ENCODE peak calls at places on chromosomes 5 and 9, in seven cellular contexts. X, T, R, L, H, K and Q are unnamed samples.

GRCh38 chr5:961002-961710 is 47.4 kb upstream of the NKD2 start:
- DNase-seq in X (no peak), T (no peak), R (no peak), L (no peak), H (no peak), K (peak), Q (no peak)

GRCh38 chr5:59058237-59058636 is 475.4 kb downstream of the RAB3C start:
- DNase-seq in X (no peak), T (no peak), R (no peak), L (no peak), H (no peak), K (no peak), Q (no peak)

GRCh38 chr5:38060354-38060753 is 198.0 kb upstream of the EGFLAM start:
- DNase-seq in X (peak), T (peak), R (peak), L (no peak), H (peak), K (no peak), Q (no peak)

GRCh38 chr9:110638381-110638954 is 30.1 kb upstream of the MUSK start:
- DNase-seq in X (peak), T (peak), R (peak), L (no peak), H (no peak), K (no peak), Q (no peak)

GRCh38 chr5:177382423-177383029 is 1.7 kb upstream of the SLC34A1 start:
- DNase-seq in X (peak), T (peak), R (peak), L (no peak), H (no peak), K (no peak), Q (no peak)

GRCh38 chr9:7676757-7677156 is 122.8 kb downstream of the DMAC1 start:
- DNase-seq in X (no peak), T (no peak), R (no peak), L (no peak), H (no peak), K (no peak), Q (no peak)

GRCh38 chr5:154385236-154385512 is 60.6 kb upstream of the SAP30L start:
- DNase-seq in X (no peak), T (no peak), R (no peak), L (no peak), H (no peak), K (no peak), Q (no peak)

GRCh38 chr5:17694401-17694800 is 60.1 kb downstream of the TAF11L14 start:
- DNase-seq in X (no peak), T (peak), R (no peak), L (no peak), H (no peak), K (no peak), Q (no peak)

GRCh38 chr5:142915840-142916424 is 145.8 kb downstream of the ARHGAP26 start:
- DNase-seq in X (peak), T (peak), R (peak), L (peak), H (peak), K (no peak), Q (peak)

GRCh38 chr5:80275347-80275746 is 19.5 kb upstream of the SERINC5 start:
- DNase-seq in X (peak), T (peak), R (peak), L (no peak), H (peak), K (no peak), Q (no peak)

GRCh38 chr5:79235578-79236363 is at the start of gene JMY:
- DNase-seq in X (peak), T (peak), R (peak), L (peak), H (peak), K (peak), Q (peak)

GRCh38 chr9:34463098-34463900 is 4.7 kb downstream of the DNAI1 start:
- DNase-seq in X (peak), T (peak), R (peak), L (no peak), H (peak), K (no peak), Q (no peak)

GRCh38 chr9:98992885-98993569 is 49.3 kb downstream of the COL15A1 start:
- DNase-seq in X (no peak), T (no peak), R (no peak), L (no peak), H (no peak), K (no peak), Q (no peak)

GRCh38 chr5:160466889-160467554 is 45.4 kb downstream of the PTTG1 start:
- DNase-seq in X (no peak), T (no peak), R (peak), L (no peak), H (peak), K (peak), Q (no peak)

GRCh38 chr9:33750307-33750838 is 45.0 kb upstream of the PRSS3 start:
- DNase-seq in X (peak), T (no peak), R (no peak), L (no peak), H (peak), K (no peak), Q (no peak)

GRCh38 chr5:137629646-137630045 is 106.2 kb downstream of the KLHL3 start:
- DNase-seq in X (peak), T (peak), R (peak), L (peak), H (peak), K (peak), Q (peak)

GRCh38 chr5:162163663-162164062 is 96.1 kb downstream of the GABRG2 start:
- DNase-seq in X (no peak), T (no peak), R (no peak), L (no peak), H (no peak), K (no peak), Q (no peak)

GRCh38 chr9:128729302-128729701 is 5.4 kb upstream of the ZDHHC12 start:
- DNase-seq in X (no peak), T (no peak), R (no peak), L (no peak), H (no peak), K (no peak), Q (no peak)

GRCh38 chr9:134418986-134419683 is 92.9 kb downstream of the RXRA start:
- DNase-seq in X (no peak), T (no peak), R (no peak), L (no peak), H (no peak), K (no peak), Q (no peak)

GRCh38 chr9:93108301-93109041 is 12.5 kb downstream of the CARD19 start:
- DNase-seq in X (no peak), T (no peak), R (no peak), L (no peak), H (no peak), K (no peak), Q (no peak)

GRCh38 chr9:75390951-75391350 is 302.6 kb downstream of the OSTF1 start:
- DNase-seq in X (no peak), T (no peak), R (no peak), L (no peak), H (peak), K (no peak), Q (no peak)

GRCh38 chr9:99905833-99906402 is 536 bp upstream of the STX17 start:
- DNase-seq in X (peak), T (peak), R (no peak), L (no peak), H (peak), K (no peak), Q (no peak)

GRCh38 chr5:10528056-10528816 is 35.6 kb upstream of the ANKRD33B start:
- DNase-seq in X (peak), T (peak), R (peak), L (no peak), H (peak), K (no peak), Q (no peak)

GRCh38 chr9:14087576-14087975 is 226.4 kb downstream of the NFIB start:
- DNase-seq in X (no peak), T (no peak), R (no peak), L (no peak), H (no peak), K (no peak), Q (no peak)

GRCh38 chr9:96769989-96770388 is 7.9 kb downstream of the ZNF510 start:
- DNase-seq in X (no peak), T (no peak), R (no peak), L (no peak), H (no peak), K (no peak), Q (no peak)

GRCh38 chr9:83200531-83200930 is 137.6 kb upstream of the RASEF start:
- DNase-seq in X (no peak), T (no peak), R (no peak), L (no peak), H (no peak), K (no peak), Q (no peak)

GRCh38 chr9:83198336-83198735 is 135.4 kb upstream of the RASEF start:
- DNase-seq in X (no peak), T (no peak), R (no peak), L (no peak), H (no peak), K (no peak), Q (no peak)

GRCh38 chr9:83208065-83208850 is 145.3 kb upstream of the RASEF start:
- DNase-seq in X (no peak), T (no peak), R (no peak), L (no peak), H (peak), K (no peak), Q (no peak)

GRCh38 chr9:83199240-83199639 is 136.3 kb upstream of the RASEF start:
- DNase-seq in X (peak), T (peak), R (peak), L (peak), H (peak), K (peak), Q (no peak)

GRCh38 chr9:83204047-83204446 is 141.1 kb upstream of the RASEF start:
- DNase-seq in X (no peak), T (no peak), R (no peak), L (no peak), H (no peak), K (no peak), Q (no peak)
- TF ChIP-seq CTCF in X (no peak), T (no peak), R (no peak), L (no peak), H (no peak), K (peak), Q (no peak)

GRCh38 chr5:107389130-107389553 is 281.6 kb downstream of the EFNA5 start:
- DNase-seq in X (peak), T (peak), R (peak), L (no peak), H (peak), K (no peak), Q (peak)
- TF ChIP-seq CTCF in X (peak), T (no peak), R (no peak), L (no peak), H (peak), K (peak), Q (no peak)

DNA sequence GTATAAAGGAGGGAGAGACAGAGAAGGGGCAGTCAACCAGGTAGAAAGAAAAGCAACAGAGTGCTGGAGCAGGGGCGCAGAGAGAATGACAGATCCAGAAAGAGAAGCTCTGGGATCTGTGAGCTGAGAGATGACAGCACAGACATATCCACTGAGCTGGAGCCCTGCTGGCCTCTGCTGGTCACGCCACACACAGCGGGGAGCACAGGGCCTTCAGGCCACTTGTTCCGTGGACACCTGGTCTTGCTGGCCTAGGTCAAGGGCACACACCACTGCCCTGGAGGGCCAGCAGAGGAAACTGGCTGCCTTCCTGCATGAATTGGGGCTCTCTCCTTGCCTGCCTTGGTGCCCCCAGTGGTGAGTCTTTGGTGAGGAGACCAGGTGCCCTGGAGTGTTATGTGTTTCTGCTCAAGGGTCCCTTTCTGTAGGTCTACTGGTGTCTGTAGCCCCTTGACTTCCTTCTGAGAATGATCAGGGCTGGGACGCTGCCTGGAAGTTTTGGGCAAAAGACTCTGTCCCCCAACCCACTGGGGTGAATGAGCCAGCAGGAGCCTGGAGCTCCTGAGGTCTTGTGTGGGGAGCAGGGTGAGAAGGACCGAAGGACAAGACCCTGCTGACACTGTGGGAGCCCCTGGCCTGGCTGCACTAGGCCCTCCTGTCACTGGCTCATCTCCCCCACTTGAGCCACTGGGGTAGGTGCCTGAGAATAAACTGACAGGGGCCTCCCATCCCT is 59.2 kb upstream of the ADAMTS2 start:
- DNase-seq in X (peak), T (peak), R (peak), L (no peak), H (no peak), K (no peak), Q (no peak)
- TF ChIP-seq CTCF in X (peak), T (peak), R (peak), L (peak), H (peak), K (peak), Q (no peak)

GRCh38 chr5:136064510-136064909 is 35.7 kb downstream of the TGFBI start:
- DNase-seq in X (no peak), T (no peak), R (no peak), L (no peak), H (peak), K (no peak), Q (no peak)
- TF ChIP-seq CTCF in X (peak), T (peak), R (peak), L (no peak), H (no peak), K (peak), Q (no peak)

GRCh38 chr9:130088056-130088455 is 34.4 kb downstream of the GPR107 start:
- DNase-seq in X (no peak), T (no peak), R (no peak), L (no peak), H (no peak), K (no peak), Q (no peak)

GRCh38 chr9:130095872-130096271 is 42.2 kb downstream of the GPR107 start:
- DNase-seq in X (no peak), T (no peak), R (no peak), L (no peak), H (no peak), K (no peak), Q (no peak)

GRCh38 chr9:130089141-130089540 is 35.4 kb downstream of the GPR107 start:
- DNase-seq in X (no peak), T (no peak), R (no peak), L (no peak), H (no peak), K (no peak), Q (no peak)

DNA sequence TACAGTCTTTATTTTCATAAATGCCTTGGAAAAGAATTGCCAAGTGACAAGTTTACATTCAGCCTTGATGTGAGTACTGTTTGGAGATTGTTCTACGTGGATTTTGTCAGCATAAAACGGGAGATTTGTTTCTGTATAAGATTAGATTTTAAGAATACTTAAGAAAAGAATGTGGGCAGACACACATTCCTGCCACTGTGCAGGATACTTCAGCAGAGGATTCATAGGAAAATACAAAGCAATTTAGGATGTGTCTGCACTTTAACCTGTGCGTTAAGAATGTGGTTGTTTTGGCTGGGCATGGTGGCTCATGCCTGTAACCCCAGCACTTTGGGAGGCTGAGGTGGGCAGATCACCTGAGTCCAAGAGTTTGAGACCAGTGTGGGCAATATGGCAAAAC is 37.2 kb downstream of the GPR107 start:
- DNase-seq in X (peak), T (no peak), R (no peak), L (no peak), H (no peak), K (no peak), Q (no peak)
- TF ChIP-seq CTCF in X (peak), T (no peak), R (peak), L (peak), H (peak), K (no peak), Q (no peak)

GRCh38 chr5:20469390-20469789 is 481.4 kb upstream of the CDH18 start:
- DNase-seq in X (no peak), T (no peak), R (no peak), L (no peak), H (no peak), K (no peak), Q (no peak)
- TF ChIP-seq CTCF in X (no peak), T (no peak), R (no peak), L (no peak), H (no peak), K (no peak), Q (no peak)

DNA sequence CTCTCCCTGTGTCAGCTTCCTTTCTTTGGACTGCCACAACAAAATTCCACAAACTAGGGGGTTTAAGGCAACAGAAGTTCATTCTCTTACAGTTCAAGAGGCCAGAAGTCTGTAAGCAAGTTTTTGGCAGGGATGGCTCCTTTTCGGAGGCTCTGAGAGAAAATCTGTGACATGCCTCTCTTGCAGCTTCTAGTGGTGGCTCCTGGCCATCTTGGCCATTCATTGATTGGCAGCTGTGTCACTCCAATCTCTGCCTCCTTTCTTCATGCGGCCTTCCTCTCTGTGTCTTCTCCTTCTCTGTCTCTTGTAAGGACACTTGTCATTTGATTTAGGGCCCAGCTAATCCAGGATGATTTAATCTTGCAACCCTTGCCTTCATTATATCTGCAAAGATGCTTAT is 2.0 kb upstream of the NEUROG1 start:
- DNase-seq in X (no peak), T (no peak), R (no peak), L (no peak), H (no peak), K (no peak), Q (no peak)
- TF ChIP-seq CTCF in X (no peak), T (no peak), R (no peak), L (no peak), H (no peak), K (no peak), Q (no peak)

GRCh38 chr5:74679968-74680367 is 5.1 kb upstream of the HEXB start:
- DNase-seq in X (peak), T (no peak), R (no peak), L (no peak), H (peak), K (no peak), Q (no peak)

GRCh38 chr5:74685979-74686631 is 1.1 kb downstream of the HEXB start:
- DNase-seq in X (peak), T (peak), R (peak), L (no peak), H (peak), K (peak), Q (peak)

GRCh38 chr5:74686962-74687751 is 2.1 kb downstream of the HEXB start:
- DNase-seq in X (peak), T (no peak), R (peak), L (no peak), H (peak), K (no peak), Q (no peak)

GRCh38 chr5:74682636-74683035 is 2.4 kb upstream of the HEXB start:
- DNase-seq in X (no peak), T (no peak), R (no peak), L (no peak), H (peak), K (no peak), Q (no peak)

GRCh38 chr5:74684900-74685851 is at the start of gene HEXB:
- DNase-seq in X (peak), T (peak), R (peak), L (peak), H (peak), K (peak), Q (peak)
- TF ChIP-seq CTCF in X (peak), T (no peak), R (no peak), L (no peak), H (peak), K (no peak), Q (peak)